ENCODE peak calls at places on chromosome 9, in seven cellular contexts. S is SW 1271; K is heart left ventricle; O is AG10803; Q is colonic mucosa; I is stimulated activated CD8-positive, alpha-beta memory T cell treated with anti-CD3 and anti-CD28 coated beads, Interleukin-15, amount 100 ng/mL, for 4 hours; Z is EL. D is an unnamed sample.
A peak's percentile ranks its signal among the peaks of the same experiment; 100 is the strongest.

GRCh38 chr9:93124793-93125192 is 9.3 kb downstream of the NINJ1 start:
- DNase-seq in S (no peak), Q (no peak), O (no peak), Z (no peak), I (no peak), K (no peak), D (no peak)

GRCh38 chr9:125409217-125409636 is 147.6 kb downstream of the GAPVD1 start:
- DNase-seq in K (no peak), I (no peak), Q (no peak), S (peak; percentile 20), Z (no peak), O (no peak), D (no peak)

GRCh38 chr9:98839724-98840123 is 32.3 kb downstream of the GALNT12 start:
- DNase-seq in I (no peak), O (no peak), S (no peak), K (no peak), Z (no peak), Q (no peak), D (no peak)

GRCh38 chr9:113274474-113275146 is 762 bp downstream of the CDC26 start:
- DNase-seq in K (no peak), S (peak; percentile 36), O (peak; percentile 57), Z (peak; percentile 69), Q (peak; percentile 65), I (no peak), D (no peak)

GRCh38 chr9:88258587-88258986 is 120.3 kb upstream of the SPATA31C2 start:
- DNase-seq in I (no peak), Z (no peak), Q (no peak), S (no peak), O (peak; percentile 60), K (peak; percentile 52), D (peak; percentile 76)

GRCh38 chr9:6567140-6567591 is 78.4 kb downstream of the GLDC start:
- DNase-seq in Q (no peak), S (peak; percentile 47), O (peak; percentile 88), I (peak; percentile 1), Z (peak; percentile 91), K (no peak), D (no peak)

GRCh38 chr9:129954868-129955550 is 88.0 kb downstream of the FNBP1 start:
- DNase-seq in Q (no peak), S (no peak), K (no peak), O (no peak), Z (no peak), I (no peak), D (no peak)

GRCh38 chr9:110880123-110880522 is 158.1 kb downstream of the LPAR1 start:
- DNase-seq in O (peak; percentile 92), I (no peak), Z (peak; percentile 56), S (no peak), Q (no peak), K (no peak), D (no peak)

GRCh38 chr9:74770508-74771261 is 117.0 kb downstream of the TRPM6 start:
- DNase-seq in S (no peak), I (no peak), Q (no peak), O (no peak), K (no peak), Z (peak; percentile 25), D (no peak)

GRCh38 chr9:135778421-135778820 is 76.4 kb downstream of the KCNT1 start:
- DNase-seq in Q (no peak), O (no peak), K (no peak), Z (no peak), S (no peak), I (no peak), D (no peak)

GRCh38 chr9:79490657-79491250 is 81.0 kb upstream of the TLE4 start:
- DNase-seq in I (no peak), S (no peak), Q (no peak), O (no peak), K (no peak), Z (no peak), D (no peak)